ENCODE peak calls at places on chromosome 3, in seven cellular contexts. H, C, G, J, O, Y and S are unnamed samples.

GRCh38 chr3:173659972-173660371 is 262.4 kb downstream of the NLGN1 start:
- DNase-seq in H (no peak), C (no peak), G (no peak), J (no peak), O (no peak), Y (no peak), S (no peak)

GRCh38 chr3:14119651-14120050 is 5.0 kb downstream of the CHCHD4 start:
- DNase-seq in H (no peak), C (no peak), G (no peak), J (no peak), O (no peak), Y (no peak), S (no peak)

GRCh38 chr3:52090131-52090548 is 33.8 kb upstream of the DUSP7 start:
- DNase-seq in H (peak; percentile 70), C (no peak), G (no peak), J (peak; percentile 97), O (no peak), Y (no peak), S (no peak)

GRCh38 chr3:177443469-177443868 is 246.2 kb upstream of the TBL1XR1 start:
- DNase-seq in H (peak; percentile 83), C (no peak), G (no peak), J (peak; percentile 37), O (no peak), Y (no peak), S (no peak)

GRCh38 chr3:127420825-127421224 is 133.0 kb upstream of the PRR20G start:
- DNase-seq in H (no peak), C (peak; percentile 27), G (no peak), J (no peak), O (no peak), Y (no peak), S (no peak)

GRCh38 chr3:153373571-153373970 is 211.5 kb downstream of the RAP2B start:
- DNase-seq in H (peak; percentile 28), C (no peak), G (no peak), J (no peak), O (peak; percentile 10), Y (peak; percentile 27), S (no peak)

GRCh38 chr3:116835658-116836057 is 126.1 kb downstream of the TUSC7 start:
- DNase-seq in H (peak; percentile 1), C (no peak), G (no peak), J (no peak), O (no peak), Y (no peak), S (no peak)

GRCh38 chr3:154428369-154429206 is 1.4 kb downstream of the GPR149 start:
- DNase-seq in H (no peak), C (no peak), G (no peak), J (no peak), O (no peak), Y (peak; percentile 16), S (no peak)

GRCh38 chr3:9932843-9933560 is 632 bp upstream of the CRELD1 start:
- DNase-seq in H (peak; percentile 52), C (peak; percentile 84), G (peak; percentile 76), J (peak; percentile 80), O (peak; percentile 87), Y (peak; percentile 89), S (peak; percentile 80)

GRCh38 chr3:9928158-9928557 is 5.5 kb upstream of the CRELD1 start:
- DNase-seq in H (no peak), C (no peak), G (no peak), J (no peak), O (no peak), Y (no peak), S (no peak)

GRCh38 chr3:9933561-9934234 is at the start of gene CRELD1:
- DNase-seq in H (peak; percentile 83), C (peak; percentile 95), G (peak; percentile 97), J (peak; percentile 92), O (peak; percentile 97), Y (peak; percentile 97), S (peak; percentile 90)

GRCh38 chr3:9932535-9932842 is 1.1 kb upstream of the CRELD1 start:
- DNase-seq in H (no peak), C (no peak), G (no peak), J (no peak), O (no peak), Y (no peak), S (no peak)

GRCh38 chr3:9930804-9931418 is 2.7 kb upstream of the CRELD1 start:
- DNase-seq in H (no peak), C (no peak), G (no peak), J (no peak), O (peak; percentile 39), Y (no peak), S (no peak)
- TF ChIP-seq CTCF in H (no peak), C (no peak), G (no peak), J (peak; percentile 5), O (peak; percentile 65), Y (no peak), S (no peak)

GRCh38 chr3:33052671-33053070 is 44.3 kb downstream of the GLB1 start:
- DNase-seq in H (no peak), C (no peak), G (no peak), J (no peak), O (no peak), Y (no peak), S (no peak)
- TF ChIP-seq CTCF in H (no peak), C (no peak), G (no peak), J (no peak), O (no peak), Y (no peak), S (no peak)

GRCh38 chr3:179450321-179450720 is 949 bp downstream of the GNB4 start:
- DNase-seq in H (no peak), C (no peak), G (no peak), J (peak; percentile 53), O (no peak), Y (no peak), S (no peak)

GRCh38 chr3:179447251-179447650 is 4.0 kb downstream of the GNB4 start:
- DNase-seq in H (no peak), C (no peak), G (no peak), J (no peak), O (no peak), Y (no peak), S (no peak)

GRCh38 chr3:179450901-179451334 is 352 bp downstream of the GNB4 start:
- DNase-seq in H (peak; percentile 18), C (no peak), G (peak; percentile 8), J (no peak), O (peak; percentile 11), Y (no peak), S (no peak)

GRCh38 chr3:179449621-179450020 is 1.6 kb downstream of the GNB4 start:
- DNase-seq in H (no peak), C (no peak), G (no peak), J (peak; percentile 36), O (no peak), Y (no peak), S (no peak)

DNA sequence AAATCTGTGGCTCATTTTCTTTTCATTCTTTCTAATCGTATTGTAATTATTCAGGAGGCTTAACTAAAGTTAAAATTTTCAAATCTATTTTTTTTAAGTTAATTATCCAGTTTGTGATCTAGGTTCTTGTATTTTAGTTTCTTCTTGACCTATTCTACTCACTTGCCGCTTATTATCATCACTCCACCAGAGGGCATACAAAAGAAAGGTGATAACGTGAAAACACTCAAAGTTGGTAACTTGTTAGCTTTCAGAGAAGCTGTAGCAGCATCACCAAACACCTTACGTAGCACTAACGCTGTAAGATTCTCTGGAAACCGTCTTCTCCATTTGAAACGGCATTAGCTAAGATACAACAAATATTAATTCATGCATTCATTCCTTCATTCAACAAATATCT is 4.8 kb downstream of the GNB4 start:
- DNase-seq in H (peak; percentile 35), C (no peak), G (peak; percentile 24), J (peak; percentile 27), O (peak; percentile 63), Y (no peak), S (no peak)
- TF ChIP-seq CTCF in H (peak; percentile 22), C (no peak), G (peak; percentile 34), J (peak; percentile 45), O (peak; percentile 81), Y (peak; percentile 42), S (no peak)

DNA sequence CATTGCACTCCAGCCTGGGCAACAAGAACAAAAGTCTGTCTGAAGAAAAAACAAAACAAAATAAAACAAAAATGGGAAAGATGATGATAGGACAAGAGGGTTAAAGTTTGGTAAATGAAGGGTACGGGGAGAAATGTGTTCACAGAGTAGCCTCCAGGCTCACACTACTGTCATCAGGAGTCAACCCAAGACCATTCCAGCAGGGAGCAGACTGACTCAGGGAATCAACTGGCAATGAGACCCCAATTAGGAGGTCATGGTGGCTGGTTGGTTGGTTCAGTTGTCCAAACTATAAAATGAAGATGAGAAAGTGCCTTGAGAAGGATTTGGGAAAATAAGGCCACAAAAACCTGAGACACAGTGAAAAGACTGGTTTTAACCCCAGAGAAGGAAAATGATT is 51.8 kb downstream of the KLHL6 start:
- DNase-seq in H (no peak), C (no peak), G (no peak), J (no peak), O (no peak), Y (peak; percentile 14), S (no peak)
- TF ChIP-seq CTCF in H (no peak), C (no peak), G (no peak), J (peak; percentile 2), O (no peak), Y (no peak), S (no peak)

DNA sequence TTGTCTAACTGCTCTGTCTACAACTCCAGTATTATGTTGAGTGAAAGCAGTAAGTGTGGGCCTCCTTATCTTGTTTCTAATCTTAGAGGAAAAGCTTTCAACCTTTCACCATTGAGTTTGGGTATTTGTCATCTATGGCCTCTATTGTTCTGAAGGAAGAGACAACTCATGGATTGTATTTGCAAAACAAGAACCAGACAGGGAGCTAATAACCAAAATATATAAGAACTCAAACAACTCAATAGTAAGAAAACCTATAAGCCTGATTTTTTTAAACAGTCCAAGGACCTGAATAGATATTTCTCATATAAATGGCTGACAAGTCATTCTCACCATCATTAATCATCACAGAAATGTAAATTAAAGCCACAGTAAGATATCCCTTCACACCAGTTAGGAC is 113.0 kb downstream of the TAFA4 start:
- DNase-seq in H (no peak), C (no peak), G (no peak), J (no peak), O (no peak), Y (no peak), S (no peak)
- TF ChIP-seq CTCF in H (no peak), C (no peak), G (no peak), J (no peak), O (no peak), Y (no peak), S (no peak)

DNA sequence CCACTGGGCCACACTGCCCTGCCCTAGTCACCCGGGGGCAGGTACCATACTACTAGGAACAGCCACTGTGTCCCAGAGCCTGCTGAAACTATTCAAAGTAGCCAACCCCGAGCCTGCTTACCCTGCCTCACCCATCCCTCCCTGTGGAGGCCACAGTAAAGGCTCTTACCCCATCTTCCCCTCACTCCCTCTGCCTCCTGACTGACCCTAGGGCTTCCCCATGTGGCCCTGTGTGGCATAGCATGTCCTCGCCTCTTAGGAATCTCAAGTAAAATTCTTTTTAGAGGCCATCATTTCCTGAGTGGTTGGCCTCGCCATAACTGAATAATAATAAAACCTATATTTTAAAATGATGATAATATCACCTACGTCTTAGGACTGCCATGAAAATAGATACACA is 112.2 kb upstream of the SLC6A11 start:
- DNase-seq in H (peak; percentile 46), C (no peak), G (peak; percentile 52), J (peak; percentile 14), O (peak; percentile 25), Y (no peak), S (no peak)
- TF ChIP-seq CTCF in H (peak; percentile 36), C (no peak), G (no peak), J (peak; percentile 43), O (peak; percentile 73), Y (no peak), S (peak; percentile 14)